ENCODE peak calls at places on chromosome 7, in six cellular contexts. V is A549, M is HepG2, S is K562, H is GM12878, Y is endothelial cell of umbilical vein. Q is an unnamed sample.

GRCh38 chr7:142012825-142013506 is 17.3 kb downstream of the MGAM start:
- DNase-seq in V (peak), M (no peak), S (no peak), H (no peak), Y (no peak), Q (peak)

GRCh38 chr7:99525713-99526440 is 21.4 kb downstream of the ZKSCAN5 start:
- DNase-seq in V (peak), M (no peak), S (no peak), H (no peak), Y (no peak), Q (peak)

GRCh38 chr7:45685619-45686240 is 111.6 kb downstream of the ADCY1 start:
- DNase-seq in V (no peak), M (no peak), S (no peak), H (no peak), Y (no peak), Q (no peak)

GRCh38 chr7:128400566-128400965 is 9.2 kb downstream of the IMPDH1 start:
- DNase-seq in V (no peak), M (no peak), S (no peak), H (no peak), Y (no peak), Q (no peak)

GRCh38 chr7:107622429-107622828 is 38.2 kb upstream of the SLC26A4 start:
- DNase-seq in V (no peak), M (no peak), S (no peak), H (no peak), Y (peak), Q (peak)

GRCh38 chr7:107953924-107954303 is 49.0 kb downstream of the LAMB1 start:
- DNase-seq in V (no peak), M (peak), S (no peak), H (no peak), Y (no peak), Q (peak)

GRCh38 chr7:147894271-147894670 is 696.3 kb upstream of the C7orf33 start:
- DNase-seq in V (no peak), M (no peak), S (no peak), H (no peak), Y (no peak), Q (no peak)

GRCh38 chr7:95595825-95596182 is 512 bp downstream of the PDK4 start:
- DNase-seq in V (no peak), M (no peak), S (no peak), H (no peak), Y (no peak), Q (no peak)

GRCh38 chr7:94547128-94547527 is 37.5 kb downstream of the CASD1 start:
- DNase-seq in V (no peak), M (no peak), S (no peak), H (no peak), Y (peak), Q (no peak)

GRCh38 chr7:77247206-77247850 is 47.7 kb upstream of the FGL2 start:
- DNase-seq in V (peak), M (peak), S (peak), H (peak), Y (peak), Q (peak)

GRCh38 chr7:131226116-131226562 is 101.5 kb upstream of the MKLN1 start:
- DNase-seq in V (peak), M (peak), S (no peak), H (no peak), Y (no peak), Q (no peak)

GRCh38 chr7:32073533-32073932 is 3.3 kb upstream of the PDE1C start:
- DNase-seq in V (no peak), M (no peak), S (no peak), H (no peak), Y (no peak), Q (no peak)

GRCh38 chr7:6237002-6237401 is 35.4 kb downstream of the CYTH3 start:
- DNase-seq in V (no peak), M (no peak), S (no peak), H (no peak), Y (no peak), Q (no peak)

GRCh38 chr7:105399043-105399725 is 10.5 kb upstream of the SRPK2 start:
- DNase-seq in V (peak), M (peak), S (no peak), H (no peak), Y (peak), Q (peak)

GRCh38 chr7:50347693-50348092 is 43.2 kb downstream of the IKZF1 start:
- DNase-seq in V (no peak), M (no peak), S (no peak), H (no peak), Y (no peak), Q (no peak)

GRCh38 chr7:150954201-150954985 is 23.7 kb downstream of the KCNH2 start:
- DNase-seq in V (no peak), M (no peak), S (no peak), H (no peak), Y (no peak), Q (no peak)
- TF ChIP-seq MYC in V (no peak), M (no peak), S (no peak), H (no peak), Y (no peak), Q (no peak)

DNA sequence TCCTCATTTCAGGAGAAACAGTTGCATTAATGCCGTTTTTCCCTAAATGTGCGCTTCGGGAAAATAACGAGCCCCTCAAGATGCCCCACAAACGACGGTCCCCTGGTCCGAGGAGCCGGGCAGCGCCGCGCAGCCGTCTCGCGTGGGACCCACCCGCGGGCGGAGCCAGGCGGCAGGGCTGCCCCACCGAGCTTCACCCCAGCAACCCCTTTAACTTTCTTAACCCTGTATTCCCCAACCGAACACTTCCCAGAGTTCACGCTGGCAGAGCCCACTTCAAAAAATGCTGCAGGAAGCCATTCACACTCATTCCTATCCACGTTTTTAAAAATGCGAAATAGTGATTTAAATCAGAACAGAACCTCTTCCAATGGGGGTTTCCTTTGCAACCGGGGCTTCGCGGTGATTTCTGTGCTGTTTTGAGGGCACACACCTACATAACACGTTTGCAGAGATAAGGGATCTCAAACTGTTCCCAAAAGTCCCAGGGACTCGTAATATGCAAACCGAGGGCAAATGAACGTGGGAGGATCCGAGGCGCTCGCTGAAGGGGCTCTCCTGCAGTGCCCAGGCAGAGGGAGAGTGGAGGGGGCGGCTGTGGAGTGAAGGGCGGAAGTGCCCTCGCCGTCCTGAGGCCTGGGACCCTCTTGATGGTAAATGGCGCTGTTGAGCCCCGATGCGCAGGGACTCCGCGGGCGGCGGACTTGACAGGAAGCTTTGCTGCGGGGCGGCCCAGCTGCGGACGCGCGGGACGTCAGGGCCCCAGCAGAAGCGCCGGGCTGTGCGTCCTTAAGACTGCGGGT is 152.1 kb upstream of the YAE1 start:
- DNase-seq in V (peak), M (peak), S (peak), H (peak), Y (peak), Q (peak)
- TF ChIP-seq CTCF in V (no peak), M (peak), S (no peak), H (no peak), Y (no peak), Q (no peak)

GRCh38 chr7:106542550-106543220 is 118.3 kb downstream of the CCDC71L start:
- DNase-seq in V (peak), M (peak), S (peak), H (peak), Y (peak), Q (peak)
- TF ChIP-seq MYC in V (no peak), M (no peak), S (peak), H (no peak), Y (no peak), Q (peak)

GRCh38 chr7:130141858-130142653 is 63.1 kb downstream of the TMEM209 start:
- DNase-seq in V (no peak), M (no peak), S (peak), H (no peak), Y (no peak), Q (no peak)

GRCh38 chr7:130140551-130141160 is 64.5 kb downstream of the TMEM209 start:
- DNase-seq in V (no peak), M (no peak), S (no peak), H (no peak), Y (no peak), Q (no peak)

GRCh38 chr7:130142654-130143333 is 62.4 kb downstream of the TMEM209 start:
- DNase-seq in V (no peak), M (no peak), S (no peak), H (no peak), Y (no peak), Q (no peak)

GRCh38 chr7:130139193-130139950 is 65.8 kb downstream of the TMEM209 start:
- DNase-seq in V (no peak), M (no peak), S (no peak), H (no peak), Y (no peak), Q (no peak)

GRCh38 chr7:130141161-130141857 is 63.9 kb downstream of the TMEM209 start:
- DNase-seq in V (no peak), M (no peak), S (peak), H (no peak), Y (peak), Q (no peak)
- TF ChIP-seq CTCF in V (no peak), M (no peak), S (no peak), H (no peak), Y (no peak), Q (no peak)